ENCODE peak calls at places on chromosome 6, in eight cellular contexts. One of them, this sample, is unnamed. For H3K9me3 and H3K4me1, the result is how much of the 10 kb centered on the place peaks cover.

GRCh38 chr6:106799008-106799952 is 169.9 kb downstream of the QRSL1 start:
- DNase-seq in ovary: no peak
- DNase-seq in CD8-positive, alpha-beta memory T cell: no peak
- DNase-seq in GM23248: peak
- DNase-seq in Panc1: no peak
- DNase-seq in PC-9: peak
- DNase-seq in heart right ventricle: no peak
- DNase-seq in tibial artery: no peak
- DNase-seq in this sample: no peak

GRCh38 chr6:159117031-159117430 is 52.2 kb upstream of the FNDC1 start:
- DNase-seq in ovary: no peak
- DNase-seq in CD8-positive, alpha-beta memory T cell: no peak
- DNase-seq in GM23248: peak
- DNase-seq in Panc1: no peak
- DNase-seq in PC-9: no peak
- DNase-seq in heart right ventricle: no peak
- DNase-seq in tibial artery: no peak
- DNase-seq in this sample: no peak

GRCh38 chr6:158408013-158408412 is 95.7 kb downstream of the TULP4 start:
- DNase-seq in ovary: no peak
- DNase-seq in CD8-positive, alpha-beta memory T cell: no peak
- DNase-seq in GM23248: no peak
- DNase-seq in Panc1: no peak
- DNase-seq in PC-9: no peak
- DNase-seq in heart right ventricle: no peak
- DNase-seq in tibial artery: no peak
- DNase-seq in this sample: no peak

GRCh38 chr6:130811932-130812331 is 15.3 kb upstream of the SMLR1 start:
- DNase-seq in ovary: no peak
- DNase-seq in CD8-positive, alpha-beta memory T cell: no peak
- DNase-seq in GM23248: no peak
- DNase-seq in Panc1: no peak
- DNase-seq in PC-9: no peak
- DNase-seq in heart right ventricle: no peak
- DNase-seq in tibial artery: no peak
- DNase-seq in this sample: no peak

GRCh38 chr6:96002576-96002910 is 13.2 kb upstream of the FUT9 start:
- DNase-seq in ovary: no peak
- DNase-seq in CD8-positive, alpha-beta memory T cell: no peak
- DNase-seq in GM23248: no peak
- DNase-seq in Panc1: no peak
- DNase-seq in PC-9: no peak
- DNase-seq in heart right ventricle: no peak
- DNase-seq in tibial artery: no peak
- DNase-seq in this sample: no peak

GRCh38 chr6:52503853-52504777 is 72.7 kb downstream of the TRAM2 start:
- DNase-seq in ovary: peak
- DNase-seq in CD8-positive, alpha-beta memory T cell: no peak
- DNase-seq in GM23248: peak
- DNase-seq in Panc1: peak
- DNase-seq in PC-9: peak
- DNase-seq in heart right ventricle: peak
- DNase-seq in tibial artery: peak
- DNase-seq in this sample: peak

GRCh38 chr6:73712536-73712935 is 16.5 kb downstream of the CD109 start:
- DNase-seq in ovary: no peak
- DNase-seq in CD8-positive, alpha-beta memory T cell: no peak
- DNase-seq in GM23248: no peak
- DNase-seq in Panc1: no peak
- DNase-seq in PC-9: no peak
- DNase-seq in heart right ventricle: no peak
- DNase-seq in tibial artery: no peak
- DNase-seq in this sample: no peak

GRCh38 chr6:81166770-81167169 is 585.7 kb downstream of the TENT5A start:
- DNase-seq in ovary: peak
- DNase-seq in CD8-positive, alpha-beta memory T cell: no peak
- DNase-seq in GM23248: peak
- DNase-seq in Panc1: no peak
- DNase-seq in PC-9: no peak
- DNase-seq in heart right ventricle: no peak
- DNase-seq in tibial artery: no peak
- DNase-seq in this sample: no peak

GRCh38 chr6:55528624-55529023 is 50.4 kb downstream of the HMGCLL1 start:
- DNase-seq in ovary: no peak
- DNase-seq in CD8-positive, alpha-beta memory T cell: no peak
- DNase-seq in GM23248: peak
- DNase-seq in Panc1: peak
- DNase-seq in PC-9: peak
- DNase-seq in heart right ventricle: no peak
- DNase-seq in tibial artery: no peak
- DNase-seq in this sample: peak

GRCh38 chr6:105879902-105880547 is 206.1 kb upstream of the PRDM1 start:
- DNase-seq in ovary: no peak
- DNase-seq in CD8-positive, alpha-beta memory T cell: no peak
- DNase-seq in GM23248: no peak
- DNase-seq in Panc1: no peak
- DNase-seq in PC-9: no peak
- DNase-seq in heart right ventricle: no peak
- DNase-seq in tibial artery: peak
- DNase-seq in this sample: no peak

GRCh38 chr6:88662163-88662580 is 301.2 kb downstream of the RNGTT start:
- DNase-seq in ovary: no peak
- DNase-seq in CD8-positive, alpha-beta memory T cell: no peak
- DNase-seq in GM23248: no peak
- DNase-seq in Panc1: no peak
- DNase-seq in PC-9: no peak
- DNase-seq in heart right ventricle: no peak
- DNase-seq in tibial artery: no peak
- DNase-seq in this sample: no peak

GRCh38 chr6:304833-305370 is 12.6 kb downstream of the DUSP22 start:
- DNase-seq in ovary: no peak
- DNase-seq in CD8-positive, alpha-beta memory T cell: no peak
- DNase-seq in GM23248: no peak
- DNase-seq in Panc1: no peak
- DNase-seq in PC-9: no peak
- DNase-seq in heart right ventricle: no peak
- DNase-seq in tibial artery: no peak
- DNase-seq in this sample: no peak
- H3K9me3 ChIP-seq in ovary: under half
- H3K9me3 ChIP-seq in CD8-positive, alpha-beta memory T cell: under half
- H3K9me3 ChIP-seq in GM23248: under half
- H3K9me3 ChIP-seq in Panc1: under half
- H3K9me3 ChIP-seq in PC-9: under half
- H3K9me3 ChIP-seq in heart right ventricle: under half
- H3K9me3 ChIP-seq in tibial artery: under half
- H3K9me3 ChIP-seq in this sample: under half

DNA sequence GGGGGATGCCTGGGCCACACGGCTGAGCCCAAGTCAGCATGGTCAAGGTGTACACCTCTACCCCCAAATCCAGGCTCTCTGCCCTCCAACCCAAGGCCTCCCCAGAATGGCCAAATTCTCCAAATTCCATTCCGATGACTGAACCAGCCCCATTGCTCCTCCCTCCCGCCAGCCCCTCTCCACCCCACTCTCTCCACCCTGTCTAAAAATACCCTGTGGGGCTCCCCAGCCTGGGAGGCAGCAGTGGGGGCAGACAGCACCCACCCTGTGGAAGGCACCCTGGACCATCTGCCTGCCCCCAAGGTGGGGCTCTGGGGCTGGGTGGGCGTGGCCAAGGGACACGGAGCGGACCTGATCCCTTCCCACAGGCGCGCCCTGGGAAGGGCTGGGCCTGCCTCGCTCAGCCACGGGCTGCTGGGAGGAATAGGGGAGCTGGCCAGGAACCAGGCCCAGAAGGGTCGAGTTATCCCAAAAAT is 11.4 kb downstream of the TEAD3 start:
- DNase-seq in ovary: peak
- DNase-seq in CD8-positive, alpha-beta memory T cell: no peak
- DNase-seq in GM23248: peak
- DNase-seq in Panc1: no peak
- DNase-seq in PC-9: peak
- DNase-seq in heart right ventricle: peak
- DNase-seq in tibial artery: no peak
- DNase-seq in this sample: no peak
- H3K4me3 ChIP-seq in ovary: peak
- H3K4me3 ChIP-seq in CD8-positive, alpha-beta memory T cell: no peak
- H3K4me3 ChIP-seq in GM23248: no peak
- H3K4me3 ChIP-seq in Panc1: no peak
- H3K4me3 ChIP-seq in PC-9: peak
- H3K4me3 ChIP-seq in heart right ventricle: peak
- H3K4me3 ChIP-seq in tibial artery: peak
- H3K4me3 ChIP-seq in this sample: no peak

GRCh38 chr6:43091020-43091419 is 14.9 kb downstream of the PTK7 start:
- DNase-seq in ovary: no peak
- DNase-seq in CD8-positive, alpha-beta memory T cell: no peak
- DNase-seq in GM23248: no peak
- DNase-seq in Panc1: no peak
- DNase-seq in PC-9: no peak
- DNase-seq in heart right ventricle: no peak
- DNase-seq in tibial artery: no peak
- DNase-seq in this sample: no peak

GRCh38 chr6:43088654-43089056 is 12.5 kb downstream of the PTK7 start:
- DNase-seq in ovary: no peak
- DNase-seq in CD8-positive, alpha-beta memory T cell: no peak
- DNase-seq in GM23248: peak
- DNase-seq in Panc1: no peak
- DNase-seq in PC-9: no peak
- DNase-seq in heart right ventricle: no peak
- DNase-seq in tibial artery: no peak
- DNase-seq in this sample: no peak

GRCh38 chr6:43089874-43090556 is 13.9 kb downstream of the PTK7 start:
- DNase-seq in ovary: no peak
- DNase-seq in CD8-positive, alpha-beta memory T cell: no peak
- DNase-seq in GM23248: peak
- DNase-seq in Panc1: no peak
- DNase-seq in PC-9: no peak
- DNase-seq in heart right ventricle: no peak
- DNase-seq in tibial artery: no peak
- DNase-seq in this sample: no peak

GRCh38 chr6:43090557-43090952 is 14.4 kb downstream of the PTK7 start:
- DNase-seq in ovary: no peak
- DNase-seq in CD8-positive, alpha-beta memory T cell: no peak
- DNase-seq in GM23248: no peak
- DNase-seq in Panc1: no peak
- DNase-seq in PC-9: no peak
- DNase-seq in heart right ventricle: no peak
- DNase-seq in tibial artery: no peak
- DNase-seq in this sample: no peak

DNA sequence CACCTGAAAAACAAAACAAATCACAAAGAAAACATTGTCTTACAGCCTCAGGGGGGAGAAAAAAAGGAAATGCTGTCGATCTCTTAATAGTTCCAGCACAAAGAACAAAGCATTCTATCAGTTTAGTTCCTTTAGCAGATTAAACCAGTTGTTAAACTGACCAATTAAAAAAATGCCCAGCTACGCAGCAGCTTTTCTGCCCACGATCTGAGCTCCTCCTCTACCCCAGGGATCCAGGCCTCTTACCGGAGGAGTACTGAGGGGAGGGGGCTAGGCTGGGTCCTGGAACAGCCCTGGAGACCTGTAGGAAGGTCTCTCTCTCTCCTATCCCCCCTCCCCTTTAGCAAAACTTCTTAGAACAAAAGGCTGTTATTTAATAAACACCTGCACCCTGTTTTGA is 13.4 kb downstream of the PTK7 start:
- DNase-seq in ovary: no peak
- DNase-seq in CD8-positive, alpha-beta memory T cell: no peak
- DNase-seq in GM23248: no peak
- DNase-seq in Panc1: no peak
- DNase-seq in PC-9: no peak
- DNase-seq in heart right ventricle: no peak
- DNase-seq in tibial artery: no peak
- DNase-seq in this sample: no peak
- H3K4me1 ChIP-seq in ovary: under half
- H3K4me1 ChIP-seq in CD8-positive, alpha-beta memory T cell: under half
- H3K4me1 ChIP-seq in GM23248: under half
- H3K4me1 ChIP-seq in Panc1: half or more
- H3K4me1 ChIP-seq in PC-9: under half
- H3K4me1 ChIP-seq in heart right ventricle: under half
- H3K4me1 ChIP-seq in tibial artery: under half
- H3K4me1 ChIP-seq in this sample: under half

GRCh38 chr6:14731638-14732037 is 514.2 kb upstream of the JARID2 start:
- DNase-seq in ovary: no peak
- DNase-seq in CD8-positive, alpha-beta memory T cell: no peak
- DNase-seq in GM23248: no peak
- DNase-seq in Panc1: no peak
- DNase-seq in PC-9: no peak
- DNase-seq in heart right ventricle: no peak
- DNase-seq in tibial artery: no peak
- DNase-seq in this sample: no peak
- H3K9me3 ChIP-seq in ovary: under half
- H3K9me3 ChIP-seq in CD8-positive, alpha-beta memory T cell: under half
- H3K9me3 ChIP-seq in GM23248: under half
- H3K9me3 ChIP-seq in Panc1: under half
- H3K9me3 ChIP-seq in PC-9: under half
- H3K9me3 ChIP-seq in heart right ventricle: under half
- H3K9me3 ChIP-seq in tibial artery: under half
- H3K9me3 ChIP-seq in this sample: under half

This sample was measured in BE2C.